ENCODE peak calls at places on chromosomes 1 and 21, in four cellular contexts. H is dorsolateral prefrontal cortex, Z is left ventricle myocardium superior, E is epithelial cell of prostate. W is an unnamed sample.

GRCh38 chr1:17046043-17046657 is 7.7 kb downstream of the SDHB start:
- DNase-seq in H (no peak), Z (no peak), E (no peak), W (peak; percentile 36)

GRCh38 chr1:147627435-147628110 is 42.8 kb downstream of the ACP6 start:
- DNase-seq in H (peak; percentile 27), Z (peak; percentile 67), E (no peak), W (peak; percentile 45)

GRCh38 chr1:2854611-2855010 is 53.1 kb upstream of the TTC34 start:
- DNase-seq in H (no peak), Z (peak; percentile 8), E (no peak), W (no peak)

GRCh38 chr1:58652351-58653184 is 47.3 kb downstream of the MYSM1 start:
- DNase-seq in H (peak; percentile 59), Z (no peak), E (peak; percentile 55), W (peak; percentile 60)

GRCh38 chr1:25505706-25506385 is 37.6 kb upstream of the LDLRAP1 start:
- DNase-seq in H (peak; percentile 82), Z (no peak), E (no peak), W (no peak)

GRCh38 chr1:211675230-211676105 is at the start of gene NEK2:
- DNase-seq in H (peak; percentile 80), Z (peak; percentile 92), E (peak; percentile 43), W (peak; percentile 93)

GRCh38 chr1:234154320-234155251 is 218.7 kb upstream of the COA6 start:
- DNase-seq in H (peak; percentile 53), Z (no peak), E (peak; percentile 61), W (peak; percentile 85)

GRCh38 chr1:37288900-37289299 is 185.5 kb upstream of the ZC3H12A start:
- DNase-seq in H (no peak), Z (no peak), E (no peak), W (no peak)

GRCh38 chr21:31752352-31752751 is 20.4 kb upstream of the SCAF4 start:
- DNase-seq in H (no peak), Z (no peak), E (peak; percentile 66), W (no peak)

GRCh38 chr1:156293098-156293434 is 2.4 kb downstream of the GLMP start:
- DNase-seq in H (no peak), Z (no peak), E (no peak), W (no peak)

GRCh38 chr1:62689524-62689923 is 1.3 kb upstream of the DOCK7 start:
- DNase-seq in H (no peak), Z (no peak), E (no peak), W (peak; percentile 71)